ENCODE peak calls at places on chromosomes 11 and 22, in five cellular contexts. A is K562, J is cardiac muscle cell, P is AG04450, V is ascending aorta. G is an unnamed sample. For H3K9me3, the result is how much of the 10 kb centered on the place peaks cover.

GRCh38 chr11:10307022-10307410 is 2.1 kb downstream of the ADM start:
- DNase-seq in A (no peak), J (no peak), P (no peak), V (no peak), G (no peak)

GRCh38 chr11:57214494-57214893 is 22.6 kb downstream of the APLNR start:
- DNase-seq in A (no peak), J (peak), P (peak), V (no peak), G (no peak)

GRCh38 chr11:47393163-47394049 is 15.0 kb upstream of the SLC39A13 start:
- DNase-seq in A (peak), J (peak), P (peak), V (no peak), G (no peak)

GRCh38 chr11:44366741-44367140 is 56.8 kb upstream of the ALX4 start:
- DNase-seq in A (no peak), J (no peak), P (no peak), V (no peak), G (no peak)

GRCh38 chr11:4018641-4019040 is 76.0 kb upstream of the RRM1 start:
- DNase-seq in A (no peak), J (no peak), P (no peak), V (no peak), G (no peak)

GRCh38 chr22:45402466-45402865 is 10.9 kb downstream of the SMC1B start:
- DNase-seq in A (no peak), J (no peak), P (no peak), V (no peak), G (no peak)

GRCh38 chr11:61814958-61815789 is 1.6 kb downstream of the FADS1 start:
- DNase-seq in A (peak), J (peak), P (peak), V (peak), G (peak)

GRCh38 chr22:23458663-23459541 is 121.2 kb downstream of the IGLL1 start:
- DNase-seq in A (no peak), J (no peak), P (no peak), V (no peak), G (no peak)

GRCh38 chr22:46467006-46467405 is 70.4 kb downstream of the CELSR1 start:
- DNase-seq in A (no peak), J (no peak), P (no peak), V (no peak), G (no peak)

GRCh38 chr11:37849731-37850130 is 1251.7 kb upstream of the RAG2 start:
- DNase-seq in A (no peak), J (no peak), P (no peak), V (no peak), G (no peak)

GRCh38 chr11:128022007-128022368 is 565.4 kb downstream of the ETS1 start:
- DNase-seq in A (no peak), J (peak), P (no peak), V (no peak), G (no peak)

GRCh38 chr11:83115551-83115950 is 41.4 kb upstream of the PCF11 start:
- DNase-seq in A (peak), J (no peak), P (no peak), V (no peak), G (no peak)

GRCh38 chr22:31077681-31078080 is 3.4 kb upstream of the SMTN start:
- DNase-seq in A (no peak), J (no peak), P (no peak), V (no peak), G (no peak)

DNA sequence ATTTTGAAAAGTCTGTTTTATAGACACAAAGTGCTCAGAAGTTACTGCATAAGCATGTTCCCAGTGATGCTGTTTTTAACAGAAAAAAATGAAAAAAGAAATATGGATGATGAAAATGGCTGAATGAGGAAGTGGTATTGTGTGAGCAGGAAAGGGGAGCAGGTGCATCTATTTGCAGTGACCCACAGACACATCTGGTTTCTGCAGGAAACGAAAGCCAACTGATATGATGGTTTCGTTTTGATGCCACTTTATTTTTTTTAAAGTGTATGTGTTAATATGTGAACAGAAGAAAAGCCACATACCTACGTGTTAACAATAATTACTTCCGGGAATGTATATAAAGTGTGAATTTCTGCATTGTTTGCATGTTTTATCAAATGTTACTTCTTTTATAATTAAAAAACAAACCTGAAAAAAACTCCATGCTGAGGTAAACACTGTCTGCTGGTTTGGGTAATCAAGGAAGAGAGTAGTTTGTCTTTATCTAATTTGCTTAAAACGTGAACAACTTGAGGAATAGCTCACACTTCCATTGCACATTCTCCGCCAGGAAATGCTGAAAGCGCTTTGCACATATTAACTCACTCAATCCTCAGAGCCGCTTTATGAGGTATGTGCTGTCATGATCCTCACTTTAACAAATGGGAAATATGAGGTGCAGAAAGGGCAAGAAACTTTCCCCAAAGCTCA is 1335.9 kb downstream of the TBC1D22A start:
- DNase-seq in A (no peak), J (no peak), P (no peak), V (no peak), G (no peak)
- H3K9me3 ChIP-seq in A (under half), J (under half), P (half or more), V (under half), G (under half)

DNA sequence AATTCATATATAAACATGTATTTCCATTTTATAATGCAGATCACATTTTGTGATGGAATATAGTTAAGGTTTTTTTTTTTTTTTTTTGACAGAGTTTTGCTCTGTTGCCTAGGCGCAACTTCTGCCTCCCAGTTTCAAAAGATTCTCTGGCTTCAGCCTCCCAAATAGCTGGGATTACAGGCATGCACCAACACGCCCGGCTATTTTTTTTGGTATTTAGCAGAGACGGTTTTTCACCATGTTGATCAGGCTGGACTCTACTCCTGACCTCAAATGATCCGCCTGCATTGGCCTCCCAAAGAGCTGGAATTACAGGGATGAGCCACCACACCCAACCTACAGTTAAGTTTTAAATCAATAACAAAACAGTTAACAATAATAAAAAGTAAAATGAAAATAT is 18.8 kb downstream of the XKR3 start:
- DNase-seq in A (no peak), J (no peak), P (no peak), V (no peak), G (no peak)
- H3K9me3 ChIP-seq in A (under half), J (under half), P (under half), V (under half), G (under half)

GRCh38 chr11:114616516-114616915 is 20.9 kb upstream of the NXPE4 start:
- DNase-seq in A (no peak), J (no peak), P (no peak), V (no peak), G (no peak)

GRCh38 chr11:114619659-114620173 is 24.1 kb upstream of the NXPE4 start:
- DNase-seq in A (no peak), J (no peak), P (no peak), V (no peak), G (no peak)

GRCh38 chr11:114618139-114618538 is 22.6 kb upstream of the NXPE4 start:
- DNase-seq in A (no peak), J (no peak), P (no peak), V (no peak), G (no peak)

GRCh38 chr11:114615448-114616361 is 20.1 kb upstream of the NXPE4 start:
- DNase-seq in A (no peak), J (no peak), P (no peak), V (no peak), G (no peak)

DNA sequence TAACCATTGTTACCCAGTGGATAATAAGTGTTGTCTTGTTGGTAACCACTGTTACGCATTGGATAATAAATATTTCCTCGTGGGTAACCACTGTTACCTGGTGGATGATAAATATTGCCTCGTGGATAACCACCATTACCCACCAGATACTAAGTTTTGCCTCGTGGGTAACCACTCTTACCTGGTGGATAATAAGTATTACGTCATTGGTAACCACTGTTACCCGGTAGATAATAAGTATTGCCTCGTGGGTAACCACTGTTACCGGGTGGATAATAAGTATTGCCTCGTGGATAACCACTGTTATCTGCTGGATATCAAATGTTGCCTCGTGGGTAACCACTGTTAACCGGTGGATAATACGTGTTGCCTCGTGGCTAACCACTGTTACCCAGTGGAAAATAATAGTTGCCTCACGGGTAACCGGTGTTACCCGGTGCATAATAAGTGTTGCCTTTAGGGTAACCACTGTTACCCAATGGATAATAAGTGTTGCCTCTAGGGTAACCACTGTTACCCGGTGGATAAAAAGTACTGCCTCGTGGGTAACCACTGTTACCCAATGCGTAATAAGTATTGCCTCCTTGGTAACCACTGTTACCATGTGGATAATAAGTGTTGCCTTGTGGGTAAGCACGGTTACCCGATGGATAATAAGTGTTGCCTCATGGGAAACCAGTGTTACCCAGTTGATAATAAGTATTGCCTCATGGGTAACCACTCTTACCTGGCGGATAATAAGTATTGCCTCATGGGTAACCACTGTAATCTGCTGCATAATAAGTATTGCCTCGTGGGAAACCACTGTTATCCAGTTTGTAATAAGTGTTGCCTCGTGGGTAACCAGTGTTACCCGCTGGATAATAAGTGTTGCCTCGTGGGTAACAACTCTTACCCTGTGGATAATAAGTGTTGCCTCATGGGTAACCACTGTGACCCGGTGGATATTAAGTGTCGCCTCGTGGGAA is 21.9 kb upstream of the NXPE4 start:
- DNase-seq in A (no peak), J (no peak), P (no peak), V (no peak), G (no peak)
- H3K9me3 ChIP-seq in A (under half), J (under half), P (under half), V (under half), G (under half)

GRCh38 chr22:48851933-48852549 is 975.6 kb downstream of the BRD1 start:
- DNase-seq in A (no peak), J (no peak), P (no peak), V (no peak), G (no peak)

GRCh38 chr22:48849513-48849912 is 978.2 kb downstream of the BRD1 start:
- DNase-seq in A (no peak), J (no peak), P (no peak), V (no peak), G (no peak)

GRCh38 chr22:48853627-48854240 is 973.9 kb downstream of the BRD1 start:
- DNase-seq in A (no peak), J (no peak), P (no peak), V (no peak), G (no peak)

GRCh38 chr22:48849963-48850657 is 977.6 kb downstream of the BRD1 start:
- DNase-seq in A (no peak), J (no peak), P (no peak), V (no peak), G (no peak)

GRCh38 chr22:48850658-48851287 is 976.9 kb downstream of the BRD1 start:
- DNase-seq in A (no peak), J (no peak), P (no peak), V (no peak), G (no peak)
- H3K9me3 ChIP-seq in A (under half), J (under half), P (half or more), V (under half), G (under half)

GRCh38 chr11:94563848-94564442 is 3.2 kb upstream of the PIWIL4 start:
- DNase-seq in A (peak), J (no peak), P (no peak), V (no peak), G (no peak)
- H3K9me3 ChIP-seq in A (under half), J (under half), P (under half), V (under half), G (under half)

GRCh38 chr11:2647167-2647566 is 52.6 kb downstream of the KCNQ1OT1 start:
- DNase-seq in A (no peak), J (no peak), P (no peak), V (no peak), G (no peak)
- H3K9me3 ChIP-seq in A (under half), J (under half), P (under half), V (half or more), G (under half)

GRCh38 chr22:37203354-37204044 is 8.8 kb downstream of the SSTR3 start:
- DNase-seq in A (no peak), J (no peak), P (no peak), V (no peak), G (peak)
- H3K9me3 ChIP-seq in A (under half), J (under half), P (under half), V (under half), G (under half)